ENCODE peak calls at places on chromosomes 6 and 20, in six cellular contexts. V is ovary, P is lung, N is psoas muscle, K is AG09319, G is astrocyte of the spinal cord. E is an unnamed sample.

GRCh38 chr6:87806098-87806497 is 104.1 kb upstream of the AKIRIN2 start:
- DNase-seq in G (no peak), N (no peak), K (no peak), P (no peak), V (no peak), E (no peak)

GRCh38 chr6:147868493-147869222 is 360.2 kb downstream of the SAMD5 start:
- DNase-seq in K (no peak), V (no peak), G (peak), N (no peak), P (no peak), E (no peak)

GRCh38 chr6:71395731-71396409 is 107.3 kb downstream of the OGFRL1 start:
- DNase-seq in G (no peak), P (no peak), K (no peak), N (no peak), V (no peak), E (no peak)

GRCh38 chr6:91660893-91661292 is 1074.0 kb upstream of the MAP3K7 start:
- DNase-seq in G (no peak), K (no peak), N (no peak), P (no peak), V (no peak), E (no peak)

GRCh38 chr6:39961178-39961577 is 26.9 kb upstream of the MOCS1 start:
- DNase-seq in G (no peak), N (peak), K (peak), P (no peak), V (no peak), E (no peak)

GRCh38 chr6:15855311-15855710 is 192.5 kb upstream of the DTNBP1 start:
- DNase-seq in P (no peak), N (no peak), V (no peak), G (no peak), K (no peak), E (peak)

GRCh38 chr6:8225113-8225512 is 122.8 kb upstream of the EEF1E1 start:
- DNase-seq in G (no peak), N (no peak), K (no peak), P (no peak), V (no peak), E (no peak)

GRCh38 chr6:41937881-41938574 is 3.6 kb downstream of the CCND3 start:
- DNase-seq in K (no peak), P (peak), N (no peak), V (no peak), G (no peak), E (no peak)

GRCh38 chr20:49603209-49603627 is 35.3 kb upstream of the PTGIS start:
- DNase-seq in V (no peak), K (peak), P (no peak), N (peak), G (peak), E (peak)

GRCh38 chr6:70234561-70235236 is 68.2 kb downstream of the COL9A1 start:
- DNase-seq in G (no peak), K (no peak), P (no peak), N (no peak), V (no peak), E (no peak)

GRCh38 chr6:47419621-47420020 is 58.0 kb upstream of the CD2AP start:
- DNase-seq in G (peak), V (no peak), K (no peak), P (no peak), N (no peak), E (no peak)

GRCh38 chr6:110255356-110255755 is 75.1 kb downstream of the CDC40 start:
- DNase-seq in P (no peak), K (no peak), V (no peak), G (peak), N (no peak), E (peak)

GRCh38 chr6:100453701-100454521 is 10.8 kb downstream of the SIM1 start:
- DNase-seq in P (no peak), V (no peak), N (no peak), G (no peak), K (no peak), E (peak)

GRCh38 chr20:35648836-35649235 is 15.9 kb downstream of the CPNE1 start:
- DNase-seq in N (no peak), P (no peak), G (peak), V (no peak), K (no peak), E (no peak)

GRCh38 chr6:63731946-63732735 is 96.5 kb downstream of the PHF3 start:
- DNase-seq in K (no peak), N (no peak), V (no peak), P (no peak), G (peak), E (no peak)

GRCh38 chr6:6592836-6593235 is 4.3 kb downstream of the LY86 start:
- DNase-seq in P (peak), K (no peak), N (no peak), V (no peak), G (no peak), E (no peak)

GRCh38 chr6:106056738-106057390 is 29.3 kb upstream of the PRDM1 start:
- DNase-seq in P (no peak), N (no peak), G (no peak), V (no peak), K (no peak), E (no peak)

GRCh38 chr6:75230484-75231325 is 12.9 kb downstream of the COX7A2 start:
- DNase-seq in N (no peak), P (no peak), K (no peak), V (no peak), G (peak), E (no peak)

GRCh38 chr20:19890358-19891117 is 126.6 kb upstream of the NAA20 start:
- DNase-seq in K (no peak), G (no peak), V (no peak), P (no peak), N (no peak), E (no peak)

GRCh38 chr20:1291191-1291741 is 25.2 kb downstream of the SNPH start:
- DNase-seq in P (no peak), K (no peak), N (no peak), G (peak), V (no peak), E (no peak)

GRCh38 chr20:24585796-24586522 is 116.5 kb downstream of the SYNDIG1 start:
- DNase-seq in N (no peak), K (no peak), V (no peak), P (no peak), G (no peak), E (no peak)

GRCh38 chr20:34907616-34908469 is 31.4 kb downstream of the ACSS2 start:
- DNase-seq in P (peak), K (peak), V (peak), N (peak), G (peak), E (no peak)

GRCh38 chr6:45896783-45897441 is 118.7 kb downstream of the CLIC5 start:
- DNase-seq in V (no peak), N (peak), P (no peak), G (peak), K (peak), E (no peak)

GRCh38 chr6:170485159-170485558 is 67.9 kb downstream of the PSMB1 start:
- DNase-seq in N (no peak), P (no peak), K (peak), V (no peak), G (peak), E (no peak)

GRCh38 chr6:127446356-127446755 is 12.8 kb downstream of the KIAA0408 start:
- DNase-seq in V (no peak), P (no peak), K (no peak), G (no peak), N (no peak), E (no peak)

GRCh38 chr6:35587167-35587566 is 74.5 kb upstream of the TULP1 start:
- DNase-seq in K (no peak), N (no peak), V (no peak), P (no peak), G (no peak), E (no peak)

GRCh38 chr20:35773154-35773751 is 1.4 kb downstream of the PHF20 start:
- DNase-seq in G (peak), N (no peak), K (no peak), P (peak), V (no peak), E (no peak)

GRCh38 chr20:1336699-1337387 is 7.9 kb upstream of the SDCBP2 start:
- DNase-seq in V (peak), G (peak), K (no peak), N (peak), P (peak), E (peak)

GRCh38 chr20:48057739-48058138 is 272.5 kb upstream of the SULF2 start:
- DNase-seq in N (no peak), G (no peak), P (no peak), V (no peak), K (no peak), E (no peak)

GRCh38 chr6:168272379-168273011 is 47.1 kb downstream of the DACT2 start:
- DNase-seq in G (no peak), N (no peak), V (no peak), P (no peak), K (no peak), E (peak)

GRCh38 chr6:99121748-99122147 is 174.0 kb upstream of the FBXL4 start:
- DNase-seq in V (no peak), G (no peak), N (no peak), P (no peak), K (no peak), E (no peak)

DNA sequence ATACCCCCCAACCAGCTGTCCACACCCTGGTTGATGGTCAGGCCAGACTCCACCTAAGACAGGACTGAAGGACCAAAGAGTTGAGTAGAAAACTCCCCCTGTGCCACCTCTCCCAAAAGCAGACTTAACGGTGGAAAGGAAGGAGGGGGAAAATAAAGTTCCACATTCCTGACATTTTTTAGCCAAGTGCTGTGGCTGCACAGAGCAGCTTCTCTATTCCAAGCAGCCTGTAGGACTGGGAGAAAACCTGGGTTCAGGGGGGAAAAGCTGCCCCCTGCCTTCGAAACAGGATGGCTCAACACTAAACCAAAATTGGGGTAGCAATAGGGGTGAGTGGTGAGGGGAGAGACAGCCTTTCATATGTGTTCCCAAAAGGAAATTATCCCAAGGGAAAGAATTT is 3.6 kb downstream of the TRAM2 start:
- DNase-seq in N (no peak), P (no peak), K (no peak), V (no peak), G (no peak), E (no peak)
- TF ChIP-seq CTCF in N (no peak), P (no peak), K (peak), V (peak), G (peak), E (no peak)

GRCh38 chr6:82894653-82895259 is 170.9 kb downstream of the UBE3D start:
- DNase-seq in K (no peak), G (no peak), V (no peak), N (no peak), P (no peak), E (no peak)
- TF ChIP-seq CTCF in K (no peak), G (no peak), V (no peak), N (no peak), P (no peak), E (no peak)

GRCh38 chr6:159640322-159640721 is 52.7 kb downstream of the SOD2 start:
- DNase-seq in N (no peak), K (no peak), G (no peak), V (no peak), P (no peak), E (no peak)

GRCh38 chr6:159642995-159643394 is 50.0 kb downstream of the SOD2 start:
- DNase-seq in N (no peak), P (no peak), K (no peak), V (no peak), G (no peak), E (no peak)

GRCh38 chr6:159645659-159646058 is 47.4 kb downstream of the SOD2 start:
- DNase-seq in V (no peak), K (no peak), P (no peak), N (no peak), G (no peak), E (no peak)

GRCh38 chr6:159646136-159646535 is 46.9 kb downstream of the SOD2 start:
- DNase-seq in V (no peak), N (no peak), G (no peak), K (no peak), P (no peak), E (no peak)

DNA sequence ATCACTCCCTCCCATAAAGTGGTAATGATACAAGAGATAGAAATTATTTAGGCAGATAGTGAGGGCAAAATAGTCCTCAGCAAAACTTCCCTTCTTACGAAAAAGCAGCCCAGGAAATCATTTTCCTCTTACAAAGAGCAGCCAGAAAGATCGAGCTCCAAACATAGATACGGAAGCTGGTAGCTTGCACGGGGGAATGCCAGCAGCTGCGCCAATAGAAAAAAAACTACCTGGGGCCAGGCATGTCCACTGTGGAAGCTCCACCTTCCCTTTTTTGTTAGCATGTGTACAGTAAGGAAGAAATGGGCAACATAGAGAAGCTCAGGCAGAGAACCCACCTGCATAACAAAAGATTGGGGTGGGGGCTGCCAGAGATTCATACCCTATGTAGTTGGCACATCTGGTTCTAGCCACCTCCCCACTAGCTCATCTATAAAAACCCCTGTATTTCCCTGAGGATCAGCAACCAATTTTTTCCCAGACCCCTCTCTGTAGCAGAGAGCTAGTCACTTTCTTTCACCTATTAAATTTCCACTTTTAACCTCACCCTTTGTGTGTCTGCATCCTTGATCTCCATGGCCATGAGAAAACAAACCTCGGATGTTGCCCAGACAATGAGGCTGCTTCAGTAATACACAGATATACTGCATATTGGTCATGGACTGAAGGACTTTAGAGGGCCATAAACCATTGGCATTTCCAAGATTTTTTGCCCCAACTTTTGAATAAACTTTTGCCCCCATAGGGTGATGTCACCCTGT is 52.1 kb downstream of the SOD2 start:
- DNase-seq in N (no peak), V (no peak), P (no peak), K (no peak), G (no peak), E (no peak)
- TF ChIP-seq CTCF in N (no peak), V (no peak), P (no peak), K (no peak), G (no peak), E (no peak)

GRCh38 chr6:12484519-12484918 is 194.4 kb downstream of the EDN1 start:
- DNase-seq in N (no peak), P (no peak), V (no peak), G (no peak), K (no peak), E (no peak)

GRCh38 chr6:12480379-12480778 is 190.2 kb downstream of the EDN1 start:
- DNase-seq in G (no peak), K (no peak), V (no peak), N (no peak), P (no peak), E (no peak)

GRCh38 chr6:12483712-12484111 is 193.6 kb downstream of the EDN1 start:
- DNase-seq in G (peak), K (peak), V (no peak), N (no peak), P (no peak), E (no peak)

GRCh38 chr6:12481292-12481691 is 191.1 kb downstream of the EDN1 start:
- DNase-seq in N (no peak), G (no peak), P (no peak), V (no peak), K (no peak), E (no peak)

GRCh38 chr6:12482386-12482785 is 192.2 kb downstream of the EDN1 start:
- DNase-seq in P (no peak), V (no peak), N (no peak), G (no peak), K (no peak), E (no peak)
- TF ChIP-seq CTCF in P (no peak), V (no peak), N (no peak), G (no peak), K (no peak), E (peak)

GRCh38 chr20:17611290-17611539 is 41.3 kb downstream of the DSTN start:
- DNase-seq in K (no peak), P (no peak), G (no peak), V (no peak), N (no peak), E (no peak)
- TF ChIP-seq CTCF in K (no peak), P (no peak), G (peak), V (no peak), N (no peak), E (no peak)

GRCh38 chr20:61601361-61601760 is 349.3 kb downstream of the CDH4 start:
- DNase-seq in G (no peak), P (no peak), K (no peak), V (no peak), N (no peak), E (no peak)

GRCh38 chr20:61597996-61598395 is 345.9 kb downstream of the CDH4 start:
- DNase-seq in P (no peak), G (no peak), V (no peak), K (no peak), N (no peak), E (no peak)

GRCh38 chr20:61600061-61600460 is 348.0 kb downstream of the CDH4 start:
- DNase-seq in G (no peak), N (no peak), P (no peak), K (no peak), V (no peak), E (no peak)

GRCh38 chr20:61598586-61598985 is 346.5 kb downstream of the CDH4 start:
- DNase-seq in N (no peak), G (no peak), V (no peak), P (no peak), K (no peak), E (no peak)

GRCh38 chr20:61599061-61599930 is 347.2 kb downstream of the CDH4 start:
- DNase-seq in N (no peak), P (no peak), G (no peak), K (no peak), V (no peak), E (peak)
- TF ChIP-seq CTCF in N (no peak), P (no peak), G (no peak), K (no peak), V (no peak), E (peak)

DNA sequence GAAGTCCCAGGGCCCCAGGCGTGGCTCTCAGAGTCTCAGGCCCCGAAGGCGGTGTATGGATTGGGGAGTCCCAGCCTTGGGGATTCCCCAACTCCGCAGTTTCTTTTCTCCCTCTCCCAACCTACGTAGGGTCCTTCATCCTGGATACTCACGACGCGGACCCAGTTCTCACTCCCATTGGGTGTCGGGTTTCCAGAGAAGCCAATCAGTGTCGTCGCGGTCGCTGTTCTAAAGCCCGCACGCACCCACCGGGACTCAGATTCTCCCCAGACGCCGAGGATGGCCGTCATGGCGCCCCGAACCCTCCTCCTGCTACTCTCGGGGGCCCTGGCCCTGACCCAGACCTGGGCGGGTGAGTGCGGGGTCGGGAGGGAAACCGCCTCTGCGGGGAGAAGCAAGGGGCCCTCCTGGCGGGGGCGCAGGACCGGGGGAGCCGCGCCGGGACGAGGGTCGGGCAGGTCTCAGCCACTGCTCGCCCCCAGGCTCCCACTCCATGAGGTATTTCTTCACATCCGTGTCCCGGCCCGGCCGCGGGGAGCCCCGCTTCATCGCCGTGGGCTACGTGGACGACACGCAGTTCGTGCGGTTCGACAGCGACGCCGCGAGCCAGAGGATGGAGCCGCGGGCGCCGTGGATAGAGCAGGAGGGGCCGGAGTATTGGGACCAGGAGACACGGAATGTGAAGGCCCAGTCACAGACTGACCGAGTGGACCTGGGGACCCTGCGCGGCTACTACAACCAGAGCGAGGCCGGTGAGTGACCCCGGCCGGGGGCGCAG is at the start of gene HLA-A:
- DNase-seq in P (peak), V (peak), N (peak), G (peak), K (peak), E (peak)
- TF ChIP-seq CTCF in P (no peak), V (no peak), N (no peak), G (no peak), K (no peak), E (no peak)

DNA sequence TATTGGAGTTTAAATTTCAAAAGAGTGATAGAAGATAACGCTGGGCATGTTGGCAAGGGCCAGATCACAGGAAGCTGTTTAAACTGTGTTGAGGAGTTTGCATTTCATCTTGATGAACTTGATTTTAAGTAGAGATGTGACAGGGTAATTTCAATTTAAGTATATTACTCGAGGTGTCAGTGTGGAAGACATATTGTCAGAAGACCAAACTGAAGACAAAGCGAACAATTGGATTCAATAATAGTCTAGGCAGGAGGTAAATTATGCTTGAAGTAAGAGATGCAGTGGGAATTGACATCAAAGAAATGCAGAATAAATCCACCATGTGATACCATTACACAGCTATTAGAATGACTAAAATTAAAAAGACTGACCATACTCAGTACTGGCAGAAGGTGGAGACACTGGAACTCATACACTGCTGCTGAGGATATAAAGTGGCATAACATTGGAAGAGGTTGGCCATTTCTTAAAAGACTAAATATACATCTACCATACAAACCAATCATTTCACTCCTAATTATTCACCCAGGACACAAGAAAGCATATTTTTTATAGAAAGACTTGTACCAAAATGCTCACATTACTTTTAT is 240.8 kb downstream of the ARHGAP18 start:
- DNase-seq in P (no peak), K (no peak), G (no peak), N (no peak), V (no peak), E (no peak)
- TF ChIP-seq CTCF in P (no peak), K (no peak), G (no peak), N (no peak), V (no peak), E (no peak)

E was measured in H9.